ENCODE peak calls at places on chromosomes 16 and 17, in seven cellular contexts. E is transverse colon; I is stimulated activated CD8-positive, alpha-beta memory T cell treated with anti-CD3 and anti-CD28 coated beads, Interleukin-7, amount 100 ng/mL, for 24 hours; W is renal cortical epithelial cell; V is HT-29; H is KBM-7; L is ELR. S is an unnamed sample.

GRCh38 chr16:65548470-65548869 is 426.6 kb upstream of the CDH11 start:
- DNase-seq in E (no peak), I (no peak), W (no peak), L (peak), H (no peak), V (no peak), S (no peak)

GRCh38 chr17:68457168-68457538 is at the start of gene WIPI1:
- DNase-seq in W (no peak), L (no peak), H (peak), I (no peak), V (no peak), E (peak), S (no peak)

GRCh38 chr16:1981972-1982574 is 804 bp upstream of the NOXO1 start:
- DNase-seq in E (peak), I (no peak), L (no peak), H (no peak), W (no peak), V (peak), S (no peak)

GRCh38 chr17:1713878-1714487 is 3.8 kb upstream of the TLCD2 start:
- DNase-seq in E (peak), H (peak), V (peak), I (no peak), W (peak), L (peak), S (no peak)

GRCh38 chr16:85984947-85985451 is 86.0 kb downstream of the IRF8 start:
- DNase-seq in L (no peak), I (no peak), H (no peak), W (no peak), E (peak), V (no peak), S (no peak)

GRCh38 chr16:21060027-21060510 is 90.6 kb downstream of the DNAH3 start:
- DNase-seq in W (no peak), H (no peak), E (no peak), I (no peak), V (peak), L (no peak), S (no peak)

GRCh38 chr17:41082565-41083136 is 1.3 kb upstream of the KRTAP4-7 start:
- DNase-seq in W (no peak), L (peak), V (no peak), I (no peak), H (no peak), E (no peak), S (no peak)

GRCh38 chr16:75073551-75074414 is 42.8 kb downstream of the LDHD start:
- DNase-seq in E (no peak), H (no peak), V (no peak), I (no peak), L (no peak), W (no peak), S (no peak)

GRCh38 chr17:43839670-43840101 is 6.7 kb upstream of the MPP3 start:
- DNase-seq in V (peak), E (peak), H (no peak), I (no peak), W (peak), L (no peak), S (no peak)

S was measured in MG63.